ENCODE peak calls at places on chromosomes 16 and 17, in seven cellular contexts. One of them, this sample, is unnamed.

GRCh38 chr17:5078106-5079028 is at the start of gene ZFP3:
- DNase-seq in adrenal gland: peak; percentile 84
- DNase-seq in tibial artery: peak; percentile 76
- DNase-seq in CD8-positive, alpha-beta T cell: peak; percentile 73
- DNase-seq in prostate gland: peak; percentile 75
- DNase-seq in thoracic aorta: no peak
- DNase-seq in GM23338: peak; percentile 92
- DNase-seq in this sample: peak; percentile 80

GRCh38 chr16:85157813-85158701 is 45.8 kb upstream of the CIBAR2 start:
- DNase-seq in prostate gland: no peak
- DNase-seq in adrenal gland: no peak
- DNase-seq in CD8-positive, alpha-beta T cell: peak; percentile 28
- DNase-seq in thoracic aorta: no peak
- DNase-seq in GM23338: peak; percentile 93
- DNase-seq in tibial artery: no peak
- DNase-seq in this sample: peak; percentile 93

GRCh38 chr17:50203086-50203485 is 1.7 kb upstream of the COL1A1 start:
- DNase-seq in prostate gland: no peak
- DNase-seq in CD8-positive, alpha-beta T cell: no peak
- DNase-seq in adrenal gland: no peak
- DNase-seq in thoracic aorta: no peak
- DNase-seq in tibial artery: peak; percentile 27
- DNase-seq in GM23338: no peak
- DNase-seq in this sample: peak; percentile 54

GRCh38 chr16:30893082-30893743 is 664 bp downstream of the BCL7C start:
- DNase-seq in GM23338: peak; percentile 71
- DNase-seq in thoracic aorta: no peak
- DNase-seq in CD8-positive, alpha-beta T cell: peak; percentile 22
- DNase-seq in prostate gland: no peak
- DNase-seq in adrenal gland: no peak
- DNase-seq in tibial artery: no peak
- DNase-seq in this sample: peak; percentile 82

GRCh38 chr16:81585785-81586184 is 141.2 kb downstream of the CMIP start:
- DNase-seq in prostate gland: no peak
- DNase-seq in adrenal gland: no peak
- DNase-seq in GM23338: peak; percentile 77
- DNase-seq in CD8-positive, alpha-beta T cell: no peak
- DNase-seq in tibial artery: no peak
- DNase-seq in thoracic aorta: no peak
- DNase-seq in this sample: peak; percentile 80

GRCh38 chr16:6232060-6232459 is 1100.6 kb upstream of the RBFOX1 start:
- DNase-seq in prostate gland: no peak
- DNase-seq in thoracic aorta: no peak
- DNase-seq in CD8-positive, alpha-beta T cell: no peak
- DNase-seq in tibial artery: no peak
- DNase-seq in GM23338: no peak
- DNase-seq in adrenal gland: no peak
- DNase-seq in this sample: no peak

GRCh38 chr16:86020971-86021370 is 122.0 kb downstream of the IRF8 start:
- DNase-seq in tibial artery: no peak
- DNase-seq in thoracic aorta: no peak
- DNase-seq in GM23338: no peak
- DNase-seq in prostate gland: no peak
- DNase-seq in adrenal gland: no peak
- DNase-seq in CD8-positive, alpha-beta T cell: no peak
- DNase-seq in this sample: no peak

GRCh38 chr16:81879625-81880024 is 100.5 kb downstream of the PLCG2 start:
- DNase-seq in prostate gland: no peak
- DNase-seq in CD8-positive, alpha-beta T cell: no peak
- DNase-seq in tibial artery: no peak
- DNase-seq in thoracic aorta: no peak
- DNase-seq in GM23338: peak; percentile 48
- DNase-seq in adrenal gland: no peak
- DNase-seq in this sample: peak; percentile 75

GRCh38 chr17:49872776-49873377 is 25.0 kb upstream of the TAC4 start:
- DNase-seq in tibial artery: no peak
- DNase-seq in GM23338: no peak
- DNase-seq in prostate gland: no peak
- DNase-seq in thoracic aorta: no peak
- DNase-seq in adrenal gland: no peak
- DNase-seq in CD8-positive, alpha-beta T cell: no peak
- DNase-seq in this sample: no peak

GRCh38 chr17:78230996-78231931 is at the start of gene TMEM235:
- DNase-seq in adrenal gland: no peak
- DNase-seq in prostate gland: no peak
- DNase-seq in GM23338: peak; percentile 49
- DNase-seq in thoracic aorta: no peak
- DNase-seq in CD8-positive, alpha-beta T cell: no peak
- DNase-seq in tibial artery: no peak
- DNase-seq in this sample: peak; percentile 93

GRCh38 chr16:55478827-55479559 is at the start of gene MMP2:
- DNase-seq in tibial artery: peak; percentile 86
- DNase-seq in thoracic aorta: no peak
- DNase-seq in prostate gland: no peak
- DNase-seq in adrenal gland: peak; percentile 40
- DNase-seq in CD8-positive, alpha-beta T cell: no peak
- DNase-seq in GM23338: peak; percentile 91
- DNase-seq in this sample: peak; percentile 96

GRCh38 chr16:61968242-61968978 is 67.8 kb downstream of the CDH8 start:
- DNase-seq in CD8-positive, alpha-beta T cell: no peak
- DNase-seq in thoracic aorta: no peak
- DNase-seq in prostate gland: no peak
- DNase-seq in adrenal gland: no peak
- DNase-seq in GM23338: peak; percentile 53
- DNase-seq in tibial artery: no peak
- DNase-seq in this sample: peak; percentile 12

GRCh38 chr16:2708955-2709587 is 11.0 kb downstream of the PRSS27 start:
- DNase-seq in tibial artery: no peak
- DNase-seq in CD8-positive, alpha-beta T cell: no peak
- DNase-seq in thoracic aorta: no peak
- DNase-seq in GM23338: no peak
- DNase-seq in adrenal gland: no peak
- DNase-seq in prostate gland: no peak
- DNase-seq in this sample: no peak

GRCh38 chr16:85229869-85230416 is 117.7 kb upstream of the CIBAR2 start:
- DNase-seq in adrenal gland: no peak
- DNase-seq in thoracic aorta: no peak
- DNase-seq in GM23338: no peak
- DNase-seq in prostate gland: no peak
- DNase-seq in tibial artery: no peak
- DNase-seq in CD8-positive, alpha-beta T cell: no peak
- DNase-seq in this sample: no peak

GRCh38 chr17:33267279-33267790 is 25.8 kb downstream of the ASIC2 start:
- DNase-seq in tibial artery: no peak
- DNase-seq in CD8-positive, alpha-beta T cell: no peak
- DNase-seq in thoracic aorta: no peak
- DNase-seq in GM23338: no peak
- DNase-seq in adrenal gland: no peak
- DNase-seq in prostate gland: no peak
- DNase-seq in this sample: no peak

GRCh38 chr17:72372185-72372584 is 251.4 kb downstream of the SOX9 start:
- DNase-seq in tibial artery: no peak
- DNase-seq in CD8-positive, alpha-beta T cell: no peak
- DNase-seq in adrenal gland: no peak
- DNase-seq in GM23338: no peak
- DNase-seq in thoracic aorta: no peak
- DNase-seq in prostate gland: no peak
- DNase-seq in this sample: no peak

GRCh38 chr17:4087911-4088693 is 54.7 kb downstream of the ZZEF1 start:
- DNase-seq in adrenal gland: peak; percentile 15
- DNase-seq in thoracic aorta: no peak
- DNase-seq in CD8-positive, alpha-beta T cell: no peak
- DNase-seq in tibial artery: no peak
- DNase-seq in GM23338: no peak
- DNase-seq in prostate gland: no peak
- DNase-seq in this sample: no peak

GRCh38 chr16:17555176-17555575 is 84.4 kb upstream of the XYLT1 start:
- DNase-seq in CD8-positive, alpha-beta T cell: no peak
- DNase-seq in GM23338: no peak
- DNase-seq in prostate gland: no peak
- DNase-seq in adrenal gland: no peak
- DNase-seq in thoracic aorta: no peak
- DNase-seq in tibial artery: no peak
- DNase-seq in this sample: no peak

GRCh38 chr17:4247361-4247980 is 16.3 kb downstream of the ANKFY1 start:
- DNase-seq in tibial artery: no peak
- DNase-seq in GM23338: no peak
- DNase-seq in prostate gland: no peak
- DNase-seq in thoracic aorta: no peak
- DNase-seq in CD8-positive, alpha-beta T cell: no peak
- DNase-seq in adrenal gland: no peak
- DNase-seq in this sample: no peak

GRCh38 chr16:64841482-64841881 is 280.4 kb downstream of the CDH11 start:
- DNase-seq in tibial artery: no peak
- DNase-seq in prostate gland: no peak
- DNase-seq in CD8-positive, alpha-beta T cell: no peak
- DNase-seq in GM23338: peak; percentile 13
- DNase-seq in thoracic aorta: no peak
- DNase-seq in adrenal gland: no peak
- DNase-seq in this sample: no peak

GRCh38 chr16:11100239-11100750 is 155.7 kb downstream of the SOCS1 start:
- DNase-seq in GM23338: peak; percentile 68
- DNase-seq in prostate gland: no peak
- DNase-seq in tibial artery: peak; percentile 67
- DNase-seq in thoracic aorta: no peak
- DNase-seq in CD8-positive, alpha-beta T cell: no peak
- DNase-seq in adrenal gland: peak; percentile 32
- DNase-seq in this sample: peak; percentile 83

GRCh38 chr17:29115906-29116651 is 64.1 kb downstream of the MYO18A start:
- DNase-seq in GM23338: peak; percentile 93
- DNase-seq in thoracic aorta: no peak
- DNase-seq in CD8-positive, alpha-beta T cell: peak; percentile 38
- DNase-seq in adrenal gland: peak; percentile 46
- DNase-seq in tibial artery: no peak
- DNase-seq in prostate gland: no peak
- DNase-seq in this sample: peak; percentile 96

GRCh38 chr16:70677499-70678120 is 8.2 kb downstream of the MTSS2 start:
- DNase-seq in adrenal gland: no peak
- DNase-seq in CD8-positive, alpha-beta T cell: no peak
- DNase-seq in prostate gland: no peak
- DNase-seq in thoracic aorta: no peak
- DNase-seq in tibial artery: no peak
- DNase-seq in GM23338: no peak
- DNase-seq in this sample: no peak

DNA sequence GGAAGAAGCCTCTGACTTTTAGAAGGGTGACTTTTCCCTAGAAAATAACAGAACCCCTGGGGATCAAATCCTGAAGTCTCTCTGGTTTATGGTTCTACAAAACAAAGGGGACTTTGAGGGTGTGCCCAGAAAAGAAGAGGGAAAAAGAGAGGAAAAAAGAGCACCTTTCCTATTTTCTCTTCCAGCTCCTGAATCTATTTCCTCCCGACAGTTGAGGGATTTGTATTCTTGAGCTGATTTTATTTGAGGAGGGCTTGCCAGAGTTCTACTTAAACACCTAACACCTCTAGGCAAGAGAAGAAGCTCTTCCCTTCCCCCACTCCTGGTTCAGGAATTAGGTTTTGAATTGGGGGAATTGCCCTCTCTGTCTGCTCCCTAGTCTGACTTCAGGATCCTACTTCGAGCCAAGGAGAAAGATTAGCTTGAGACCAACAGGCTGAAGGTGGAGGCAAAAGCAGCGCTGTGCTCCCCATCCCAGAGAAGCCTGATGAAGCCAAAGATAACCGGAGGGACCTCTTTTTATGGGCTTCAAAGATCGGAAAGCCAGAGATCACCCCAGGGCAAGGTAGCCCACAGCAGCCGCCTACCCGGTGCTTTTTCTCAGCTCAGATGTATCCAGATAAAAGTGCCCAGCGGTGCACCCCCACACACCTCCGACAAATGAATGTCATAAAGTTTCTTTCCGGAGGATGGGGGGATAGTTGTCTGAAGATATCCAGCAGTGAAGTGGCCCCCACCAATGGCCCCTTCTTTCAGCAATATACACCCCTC is 796 bp downstream of the HOXB3 start:
- DNase-seq in adrenal gland: no peak
- DNase-seq in prostate gland: no peak
- DNase-seq in CD8-positive, alpha-beta T cell: no peak
- DNase-seq in thoracic aorta: no peak
- DNase-seq in tibial artery: no peak
- DNase-seq in GM23338: no peak
- DNase-seq in this sample: no peak
- H3K4me3 ChIP-seq in adrenal gland: no peak overlapping the region
- H3K4me3 ChIP-seq in prostate gland: no peak overlapping the region
- H3K4me3 ChIP-seq in CD8-positive, alpha-beta T cell: no peak overlapping the region
- H3K4me3 ChIP-seq in thoracic aorta: peak overlapping the region; percentile 37
- H3K4me3 ChIP-seq in tibial artery: no peak overlapping the region
- H3K4me3 ChIP-seq in GM23338: no peak overlapping the region
- H3K4me3 ChIP-seq in this sample: no peak overlapping the region

GRCh38 chr16:72025404-72026114 is 17.0 kb downstream of the DHODH start:
- DNase-seq in GM23338: no peak
- DNase-seq in tibial artery: no peak
- DNase-seq in prostate gland: no peak
- DNase-seq in thoracic aorta: no peak
- DNase-seq in CD8-positive, alpha-beta T cell: no peak
- DNase-seq in adrenal gland: no peak
- DNase-seq in this sample: no peak
- H3K36me3 ChIP-seq in GM23338: peaks cover 12% of the 10 kb centered on the region
- H3K36me3 ChIP-seq in tibial artery: peaks cover 54% of the 10 kb centered on the region
- H3K36me3 ChIP-seq in prostate gland: no peaks in the 10 kb centered on the region
- H3K36me3 ChIP-seq in thoracic aorta: peaks cover 16% of the 10 kb centered on the region
- H3K36me3 ChIP-seq in CD8-positive, alpha-beta T cell: peaks cover 18% of the 10 kb centered on the region
- H3K36me3 ChIP-seq in adrenal gland: peaks cover 47% of the 10 kb centered on the region
- H3K36me3 ChIP-seq in this sample: peaks cover 8% of the 10 kb centered on the region

DNA sequence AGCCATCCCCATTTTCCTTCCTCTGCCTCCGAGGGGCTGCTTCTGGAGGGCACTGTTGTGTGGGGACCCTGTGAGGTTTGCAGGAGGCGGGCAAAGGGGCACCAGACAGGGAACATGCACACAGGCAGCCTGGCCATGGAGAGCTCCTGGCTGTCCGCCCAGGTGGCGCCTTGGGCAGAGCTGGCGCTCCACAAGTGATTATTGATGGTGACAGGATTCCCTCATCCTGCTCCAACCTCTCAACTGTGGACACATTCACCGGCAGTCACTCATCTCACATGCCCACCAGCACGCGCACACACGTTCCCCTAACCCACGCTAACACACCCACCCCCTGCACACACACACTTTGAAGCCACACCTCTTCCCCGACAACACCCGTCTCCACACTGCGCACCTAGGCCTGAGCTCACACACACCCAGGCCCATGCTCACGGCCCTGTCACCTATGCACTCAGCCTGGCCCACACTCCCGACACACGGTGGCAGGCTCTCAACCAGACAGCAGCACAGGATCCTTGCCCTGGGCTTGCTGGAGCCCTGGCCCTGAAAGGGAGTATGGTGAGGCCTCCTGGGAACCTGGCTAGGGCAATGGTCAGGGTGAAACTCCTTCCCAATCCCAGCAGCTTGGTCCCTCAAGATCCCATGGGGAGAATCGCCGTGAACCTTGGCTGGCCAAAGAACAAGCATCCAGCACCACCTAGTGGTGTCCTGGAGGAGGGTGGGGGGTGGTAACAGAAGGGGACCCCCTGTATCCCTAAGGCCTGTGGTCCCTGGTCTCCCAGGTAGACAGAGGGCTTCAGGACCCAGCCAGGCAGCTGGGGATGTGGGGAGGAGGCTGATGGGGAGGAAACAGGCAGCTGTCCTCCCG is 3.6 kb downstream of the PNMT start:
- DNase-seq in tibial artery: no peak
- DNase-seq in thoracic aorta: no peak
- DNase-seq in GM23338: peak; percentile 89
- DNase-seq in CD8-positive, alpha-beta T cell: no peak
- DNase-seq in adrenal gland: peak; percentile 56
- DNase-seq in prostate gland: peak; percentile 39
- DNase-seq in this sample: peak; percentile 97
- H3K27me3 ChIP-seq in tibial artery: no peaks in the 10 kb centered on the region
- H3K27me3 ChIP-seq in thoracic aorta: no peaks in the 10 kb centered on the region
- H3K27me3 ChIP-seq in GM23338: peaks cover 28% of the 10 kb centered on the region
- H3K27me3 ChIP-seq in CD8-positive, alpha-beta T cell: no peaks in the 10 kb centered on the region
- H3K27me3 ChIP-seq in adrenal gland: peaks cover 23% of the 10 kb centered on the region
- H3K27me3 ChIP-seq in prostate gland: no peaks in the 10 kb centered on the region
- H3K27me3 ChIP-seq in this sample: peaks cover 22% of the 10 kb centered on the region

GRCh38 chr16:87044829-87045228 is 272.4 kb downstream of the C16orf95 start:
- DNase-seq in adrenal gland: no peak
- DNase-seq in GM23338: no peak
- DNase-seq in prostate gland: no peak
- DNase-seq in tibial artery: no peak
- DNase-seq in thoracic aorta: no peak
- DNase-seq in CD8-positive, alpha-beta T cell: no peak
- DNase-seq in this sample: no peak
- H3K4me3 ChIP-seq in adrenal gland: no peak overlapping the region
- H3K4me3 ChIP-seq in GM23338: no peak overlapping the region
- H3K4me3 ChIP-seq in prostate gland: no peak overlapping the region
- H3K4me3 ChIP-seq in tibial artery: no peak overlapping the region
- H3K4me3 ChIP-seq in thoracic aorta: no peak overlapping the region
- H3K4me3 ChIP-seq in CD8-positive, alpha-beta T cell: no peak overlapping the region
- H3K4me3 ChIP-seq in this sample: no peak overlapping the region